ENCODE peak calls at places on chromosomes 12 and 14, in six cellular contexts. G is GOT3, B is midbrain, I is psoas muscle, R is astrocyte, E is mesenchymal stem cell. Q is an unnamed sample.

GRCh38 chr12:47881826-47882427 is 22.9 kb downstream of the VDR start:
- DNase-seq in G (peak; percentile 38), B (no peak), I (peak; percentile 43), R (peak; percentile 98), E (peak; percentile 99), Q (no peak)

GRCh38 chr14:100153560-100153959 is 5.9 kb downstream of the DEGS2 start:
- DNase-seq in G (no peak), B (no peak), I (no peak), R (no peak), E (no peak), Q (no peak)

GRCh38 chr12:2944401-2945047 is 14.7 kb upstream of the TEAD4 start:
- DNase-seq in G (no peak), B (peak; percentile 26), I (peak; percentile 45), R (no peak), E (peak; percentile 11), Q (peak; percentile 51)

GRCh38 chr12:27015730-27016076 is 1.5 kb upstream of the TM7SF3 start:
- DNase-seq in G (no peak), B (no peak), I (no peak), R (peak; percentile 18), E (peak; percentile 55), Q (peak; percentile 60)

GRCh38 chr14:96160913-96161310 is 43.7 kb upstream of the BDKRB2 start:
- DNase-seq in G (no peak), B (no peak), I (no peak), R (no peak), E (no peak), Q (no peak)

GRCh38 chr14:61472801-61473376 is 151.5 kb downstream of the PRKCH start:
- DNase-seq in G (no peak), B (no peak), I (no peak), R (no peak), E (peak; percentile 50), Q (peak; percentile 37)

GRCh38 chr14:85487215-85487614 is 42.7 kb upstream of the FLRT2 start:
- DNase-seq in G (no peak), B (no peak), I (no peak), R (peak; percentile 54), E (peak; percentile 72), Q (no peak)

GRCh38 chr12:28156804-28157203 is 33.5 kb upstream of the CCDC91 start:
- DNase-seq in G (no peak), B (no peak), I (no peak), R (no peak), E (no peak), Q (no peak)

GRCh38 chr12:92927055-92927435 is 2.0 kb downstream of the EEA1 start:
- DNase-seq in G (no peak), B (peak; percentile 13), I (peak; percentile 21), R (no peak), E (peak; percentile 65), Q (peak; percentile 41)

GRCh38 chr14:24078146-24078545 is 6.8 kb downstream of the CPNE6 start:
- DNase-seq in G (no peak), B (no peak), I (no peak), R (no peak), E (no peak), Q (no peak)

GRCh38 chr14:96307434-96307833 is 51.4 kb downstream of the BDKRB1 start:
- DNase-seq in G (no peak), B (no peak), I (no peak), R (no peak), E (no peak), Q (no peak)

GRCh38 chr14:50773632-50774541 is 57.1 kb downstream of the NIN start:
- DNase-seq in G (no peak), B (peak; percentile 62), I (peak; percentile 29), R (peak; percentile 9), E (peak; percentile 61), Q (peak; percentile 60)

GRCh38 chr14:23071244-23071974 is 14.1 kb upstream of the CDH24 start:
- DNase-seq in G (no peak), B (no peak), I (peak; percentile 82), R (peak; percentile 93), E (peak; percentile 94), Q (peak; percentile 93)

GRCh38 chr12:19841451-19841850 is 402.2 kb downstream of the AEBP2 start:
- DNase-seq in G (no peak), B (no peak), I (no peak), R (no peak), E (peak; percentile 36), Q (no peak)

GRCh38 chr14:22456986-22457594 is 131.9 kb downstream of the DAD1 start:
- DNase-seq in G (no peak), B (no peak), I (no peak), R (no peak), E (no peak), Q (no peak)